ENCODE peak calls at places on chromosomes 11 and 22, in four cellular contexts. One of them, this sample, is unnamed.

GRCh38 chr11:75334976-75335375 is 16.5 kb downstream of the ARRB1 start:
- DNase-seq in activated T-helper 1 cell treated with anti-CD3 and anti-CD28 coated beads, Interleukin-12 subunit alpha, Interleukin-12 subunit beta, Interleukin-2, Interleukin-4 antibody, amounts not matched to agents 30 ng/mL and 10 ng/mL and 1 ng/mL, durations not matched to agents 14 hours and 24 hours and 36 hours: no peak
- DNase-seq in sciatic nerve: no peak
- DNase-seq in Calu3: no peak
- DNase-seq in this sample: no peak

GRCh38 chr11:119615003-119615878 is 113.8 kb downstream of the NECTIN1 start:
- DNase-seq in activated T-helper 1 cell treated with anti-CD3 and anti-CD28 coated beads, Interleukin-12 subunit alpha, Interleukin-12 subunit beta, Interleukin-2, Interleukin-4 antibody, amounts not matched to agents 30 ng/mL and 10 ng/mL and 1 ng/mL, durations not matched to agents 14 hours and 24 hours and 36 hours: no peak
- DNase-seq in sciatic nerve: no peak
- DNase-seq in Calu3: peak
- DNase-seq in this sample: no peak

GRCh38 chr22:17955611-17956379 is 68.6 kb downstream of the MICAL3 start:
- DNase-seq in activated T-helper 1 cell treated with anti-CD3 and anti-CD28 coated beads, Interleukin-12 subunit alpha, Interleukin-12 subunit beta, Interleukin-2, Interleukin-4 antibody, amounts not matched to agents 30 ng/mL and 10 ng/mL and 1 ng/mL, durations not matched to agents 14 hours and 24 hours and 36 hours: no peak
- DNase-seq in sciatic nerve: peak
- DNase-seq in Calu3: no peak
- DNase-seq in this sample: no peak

GRCh38 chr11:57358543-57358961 is 20.4 kb downstream of the P2RX3 start:
- DNase-seq in activated T-helper 1 cell treated with anti-CD3 and anti-CD28 coated beads, Interleukin-12 subunit alpha, Interleukin-12 subunit beta, Interleukin-2, Interleukin-4 antibody, amounts not matched to agents 30 ng/mL and 10 ng/mL and 1 ng/mL, durations not matched to agents 14 hours and 24 hours and 36 hours: no peak
- DNase-seq in sciatic nerve: no peak
- DNase-seq in Calu3: no peak
- DNase-seq in this sample: no peak

GRCh38 chr11:118374729-118375128 is 15.3 kb downstream of the UBE4A start:
- DNase-seq in activated T-helper 1 cell treated with anti-CD3 and anti-CD28 coated beads, Interleukin-12 subunit alpha, Interleukin-12 subunit beta, Interleukin-2, Interleukin-4 antibody, amounts not matched to agents 30 ng/mL and 10 ng/mL and 1 ng/mL, durations not matched to agents 14 hours and 24 hours and 36 hours: no peak
- DNase-seq in sciatic nerve: no peak
- DNase-seq in Calu3: no peak
- DNase-seq in this sample: no peak

GRCh38 chr11:1075341-1075911 is 752 bp downstream of the MUC2 start:
- DNase-seq in activated T-helper 1 cell treated with anti-CD3 and anti-CD28 coated beads, Interleukin-12 subunit alpha, Interleukin-12 subunit beta, Interleukin-2, Interleukin-4 antibody, amounts not matched to agents 30 ng/mL and 10 ng/mL and 1 ng/mL, durations not matched to agents 14 hours and 24 hours and 36 hours: no peak
- DNase-seq in sciatic nerve: peak
- DNase-seq in Calu3: no peak
- DNase-seq in this sample: no peak

GRCh38 chr11:11949482-11949881 is 58.9 kb downstream of the DKK3 start:
- DNase-seq in activated T-helper 1 cell treated with anti-CD3 and anti-CD28 coated beads, Interleukin-12 subunit alpha, Interleukin-12 subunit beta, Interleukin-2, Interleukin-4 antibody, amounts not matched to agents 30 ng/mL and 10 ng/mL and 1 ng/mL, durations not matched to agents 14 hours and 24 hours and 36 hours: no peak
- DNase-seq in sciatic nerve: no peak
- DNase-seq in Calu3: no peak
- DNase-seq in this sample: no peak

GRCh38 chr11:119338318-119338890 is 2.3 kb downstream of the C1QTNF5 start:
- DNase-seq in activated T-helper 1 cell treated with anti-CD3 and anti-CD28 coated beads, Interleukin-12 subunit alpha, Interleukin-12 subunit beta, Interleukin-2, Interleukin-4 antibody, amounts not matched to agents 30 ng/mL and 10 ng/mL and 1 ng/mL, durations not matched to agents 14 hours and 24 hours and 36 hours: peak
- DNase-seq in sciatic nerve: peak
- DNase-seq in Calu3: peak
- DNase-seq in this sample: peak

GRCh38 chr11:73163638-73164174 is 21.6 kb upstream of the FCHSD2 start:
- DNase-seq in activated T-helper 1 cell treated with anti-CD3 and anti-CD28 coated beads, Interleukin-12 subunit alpha, Interleukin-12 subunit beta, Interleukin-2, Interleukin-4 antibody, amounts not matched to agents 30 ng/mL and 10 ng/mL and 1 ng/mL, durations not matched to agents 14 hours and 24 hours and 36 hours: no peak
- DNase-seq in sciatic nerve: peak
- DNase-seq in Calu3: no peak
- DNase-seq in this sample: no peak

GRCh38 chr11:18229501-18229900 is 7.1 kb downstream of the SAA4 start:
- DNase-seq in activated T-helper 1 cell treated with anti-CD3 and anti-CD28 coated beads, Interleukin-12 subunit alpha, Interleukin-12 subunit beta, Interleukin-2, Interleukin-4 antibody, amounts not matched to agents 30 ng/mL and 10 ng/mL and 1 ng/mL, durations not matched to agents 14 hours and 24 hours and 36 hours: no peak
- DNase-seq in sciatic nerve: no peak
- DNase-seq in Calu3: no peak
- DNase-seq in this sample: no peak

GRCh38 chr11:47980907-47981621 is 705 bp downstream of the PTPRJ start:
- DNase-seq in activated T-helper 1 cell treated with anti-CD3 and anti-CD28 coated beads, Interleukin-12 subunit alpha, Interleukin-12 subunit beta, Interleukin-2, Interleukin-4 antibody, amounts not matched to agents 30 ng/mL and 10 ng/mL and 1 ng/mL, durations not matched to agents 14 hours and 24 hours and 36 hours: no peak
- DNase-seq in sciatic nerve: peak
- DNase-seq in Calu3: peak
- DNase-seq in this sample: no peak

GRCh38 chr22:23551385-23551784 is 28.7 kb downstream of the IGLL1 start:
- DNase-seq in activated T-helper 1 cell treated with anti-CD3 and anti-CD28 coated beads, Interleukin-12 subunit alpha, Interleukin-12 subunit beta, Interleukin-2, Interleukin-4 antibody, amounts not matched to agents 30 ng/mL and 10 ng/mL and 1 ng/mL, durations not matched to agents 14 hours and 24 hours and 36 hours: no peak
- DNase-seq in sciatic nerve: no peak
- DNase-seq in Calu3: no peak
- DNase-seq in this sample: no peak

GRCh38 chr11:78961186-78961782 is 386.6 kb upstream of the NARS2 start:
- DNase-seq in activated T-helper 1 cell treated with anti-CD3 and anti-CD28 coated beads, Interleukin-12 subunit alpha, Interleukin-12 subunit beta, Interleukin-2, Interleukin-4 antibody, amounts not matched to agents 30 ng/mL and 10 ng/mL and 1 ng/mL, durations not matched to agents 14 hours and 24 hours and 36 hours: no peak
- DNase-seq in sciatic nerve: no peak
- DNase-seq in Calu3: peak
- DNase-seq in this sample: no peak

GRCh38 chr11:113553905-113554304 is 78.7 kb upstream of the DRD2 start:
- DNase-seq in activated T-helper 1 cell treated with anti-CD3 and anti-CD28 coated beads, Interleukin-12 subunit alpha, Interleukin-12 subunit beta, Interleukin-2, Interleukin-4 antibody, amounts not matched to agents 30 ng/mL and 10 ng/mL and 1 ng/mL, durations not matched to agents 14 hours and 24 hours and 36 hours: no peak
- DNase-seq in sciatic nerve: no peak
- DNase-seq in Calu3: no peak
- DNase-seq in this sample: no peak

GRCh38 chr22:35887296-35887875 is 141.2 kb downstream of the RBFOX2 start:
- DNase-seq in activated T-helper 1 cell treated with anti-CD3 and anti-CD28 coated beads, Interleukin-12 subunit alpha, Interleukin-12 subunit beta, Interleukin-2, Interleukin-4 antibody, amounts not matched to agents 30 ng/mL and 10 ng/mL and 1 ng/mL, durations not matched to agents 14 hours and 24 hours and 36 hours: no peak
- DNase-seq in sciatic nerve: no peak
- DNase-seq in Calu3: no peak
- DNase-seq in this sample: no peak

GRCh38 chr11:32316846-32317525 is 118.4 kb downstream of the WT1 start:
- DNase-seq in activated T-helper 1 cell treated with anti-CD3 and anti-CD28 coated beads, Interleukin-12 subunit alpha, Interleukin-12 subunit beta, Interleukin-2, Interleukin-4 antibody, amounts not matched to agents 30 ng/mL and 10 ng/mL and 1 ng/mL, durations not matched to agents 14 hours and 24 hours and 36 hours: no peak
- DNase-seq in sciatic nerve: no peak
- DNase-seq in Calu3: no peak
- DNase-seq in this sample: no peak

GRCh38 chr11:117197516-117198456 is 1.4 kb upstream of the TAGLN start:
- DNase-seq in activated T-helper 1 cell treated with anti-CD3 and anti-CD28 coated beads, Interleukin-12 subunit alpha, Interleukin-12 subunit beta, Interleukin-2, Interleukin-4 antibody, amounts not matched to agents 30 ng/mL and 10 ng/mL and 1 ng/mL, durations not matched to agents 14 hours and 24 hours and 36 hours: no peak
- DNase-seq in sciatic nerve: no peak
- DNase-seq in Calu3: peak
- DNase-seq in this sample: no peak

GRCh38 chr11:59754494-59754858 is 700 bp upstream of the STX3 start:
- DNase-seq in activated T-helper 1 cell treated with anti-CD3 and anti-CD28 coated beads, Interleukin-12 subunit alpha, Interleukin-12 subunit beta, Interleukin-2, Interleukin-4 antibody, amounts not matched to agents 30 ng/mL and 10 ng/mL and 1 ng/mL, durations not matched to agents 14 hours and 24 hours and 36 hours: no peak
- DNase-seq in sciatic nerve: no peak
- DNase-seq in Calu3: peak
- DNase-seq in this sample: no peak

GRCh38 chr11:128548655-128549255 is 38.6 kb downstream of the ETS1 start:
- DNase-seq in activated T-helper 1 cell treated with anti-CD3 and anti-CD28 coated beads, Interleukin-12 subunit alpha, Interleukin-12 subunit beta, Interleukin-2, Interleukin-4 antibody, amounts not matched to agents 30 ng/mL and 10 ng/mL and 1 ng/mL, durations not matched to agents 14 hours and 24 hours and 36 hours: peak
- DNase-seq in sciatic nerve: peak
- DNase-seq in Calu3: no peak
- DNase-seq in this sample: no peak

GRCh38 chr11:8011981-8012444 is 24.9 kb downstream of the EIF3F start:
- DNase-seq in activated T-helper 1 cell treated with anti-CD3 and anti-CD28 coated beads, Interleukin-12 subunit alpha, Interleukin-12 subunit beta, Interleukin-2, Interleukin-4 antibody, amounts not matched to agents 30 ng/mL and 10 ng/mL and 1 ng/mL, durations not matched to agents 14 hours and 24 hours and 36 hours: no peak
- DNase-seq in sciatic nerve: no peak
- DNase-seq in Calu3: no peak
- DNase-seq in this sample: no peak

GRCh38 chr22:27732391-27732790 is 69.2 kb downstream of the MN1 start:
- DNase-seq in activated T-helper 1 cell treated with anti-CD3 and anti-CD28 coated beads, Interleukin-12 subunit alpha, Interleukin-12 subunit beta, Interleukin-2, Interleukin-4 antibody, amounts not matched to agents 30 ng/mL and 10 ng/mL and 1 ng/mL, durations not matched to agents 14 hours and 24 hours and 36 hours: no peak
- DNase-seq in sciatic nerve: no peak
- DNase-seq in Calu3: no peak
- DNase-seq in this sample: no peak

GRCh38 chr11:86588566-86589090 is 83.8 kb downstream of the ME3 start:
- DNase-seq in activated T-helper 1 cell treated with anti-CD3 and anti-CD28 coated beads, Interleukin-12 subunit alpha, Interleukin-12 subunit beta, Interleukin-2, Interleukin-4 antibody, amounts not matched to agents 30 ng/mL and 10 ng/mL and 1 ng/mL, durations not matched to agents 14 hours and 24 hours and 36 hours: no peak
- DNase-seq in sciatic nerve: no peak
- DNase-seq in Calu3: no peak
- DNase-seq in this sample: no peak

GRCh38 chr11:12457030-12457600 is 79.7 kb downstream of the PARVA start:
- DNase-seq in activated T-helper 1 cell treated with anti-CD3 and anti-CD28 coated beads, Interleukin-12 subunit alpha, Interleukin-12 subunit beta, Interleukin-2, Interleukin-4 antibody, amounts not matched to agents 30 ng/mL and 10 ng/mL and 1 ng/mL, durations not matched to agents 14 hours and 24 hours and 36 hours: no peak
- DNase-seq in sciatic nerve: no peak
- DNase-seq in Calu3: no peak
- DNase-seq in this sample: no peak

GRCh38 chr22:37641251-37641949 is 1.9 kb downstream of the SH3BP1 start:
- DNase-seq in activated T-helper 1 cell treated with anti-CD3 and anti-CD28 coated beads, Interleukin-12 subunit alpha, Interleukin-12 subunit beta, Interleukin-2, Interleukin-4 antibody, amounts not matched to agents 30 ng/mL and 10 ng/mL and 1 ng/mL, durations not matched to agents 14 hours and 24 hours and 36 hours: no peak
- DNase-seq in sciatic nerve: no peak
- DNase-seq in Calu3: no peak
- DNase-seq in this sample: no peak

GRCh38 chr22:30250713-30251267 is 4.2 kb upstream of the LIF start:
- DNase-seq in activated T-helper 1 cell treated with anti-CD3 and anti-CD28 coated beads, Interleukin-12 subunit alpha, Interleukin-12 subunit beta, Interleukin-2, Interleukin-4 antibody, amounts not matched to agents 30 ng/mL and 10 ng/mL and 1 ng/mL, durations not matched to agents 14 hours and 24 hours and 36 hours: no peak
- DNase-seq in sciatic nerve: no peak
- DNase-seq in Calu3: peak
- DNase-seq in this sample: no peak

GRCh38 chr11:203056-203944 is 3.9 kb downstream of the BET1L start:
- DNase-seq in activated T-helper 1 cell treated with anti-CD3 and anti-CD28 coated beads, Interleukin-12 subunit alpha, Interleukin-12 subunit beta, Interleukin-2, Interleukin-4 antibody, amounts not matched to agents 30 ng/mL and 10 ng/mL and 1 ng/mL, durations not matched to agents 14 hours and 24 hours and 36 hours: no peak
- DNase-seq in sciatic nerve: no peak
- DNase-seq in Calu3: no peak
- DNase-seq in this sample: no peak

GRCh38 chr11:67613313-67613959 is 6.7 kb downstream of the NDUFV1 start:
- DNase-seq in activated T-helper 1 cell treated with anti-CD3 and anti-CD28 coated beads, Interleukin-12 subunit alpha, Interleukin-12 subunit beta, Interleukin-2, Interleukin-4 antibody, amounts not matched to agents 30 ng/mL and 10 ng/mL and 1 ng/mL, durations not matched to agents 14 hours and 24 hours and 36 hours: no peak
- DNase-seq in sciatic nerve: no peak
- DNase-seq in Calu3: no peak
- DNase-seq in this sample: no peak

GRCh38 chr22:39612811-39613548 is 42.4 kb downstream of the CACNA1I start:
- DNase-seq in activated T-helper 1 cell treated with anti-CD3 and anti-CD28 coated beads, Interleukin-12 subunit alpha, Interleukin-12 subunit beta, Interleukin-2, Interleukin-4 antibody, amounts not matched to agents 30 ng/mL and 10 ng/mL and 1 ng/mL, durations not matched to agents 14 hours and 24 hours and 36 hours: no peak
- DNase-seq in sciatic nerve: no peak
- DNase-seq in Calu3: no peak
- DNase-seq in this sample: no peak

GRCh38 chr11:45211732-45212131 is 65.3 kb downstream of the PRDM11 start:
- DNase-seq in activated T-helper 1 cell treated with anti-CD3 and anti-CD28 coated beads, Interleukin-12 subunit alpha, Interleukin-12 subunit beta, Interleukin-2, Interleukin-4 antibody, amounts not matched to agents 30 ng/mL and 10 ng/mL and 1 ng/mL, durations not matched to agents 14 hours and 24 hours and 36 hours: no peak
- DNase-seq in sciatic nerve: no peak
- DNase-seq in Calu3: no peak
- DNase-seq in this sample: no peak

GRCh38 chr11:19978668-19979518 is 181.4 kb downstream of the DBX1 start:
- DNase-seq in activated T-helper 1 cell treated with anti-CD3 and anti-CD28 coated beads, Interleukin-12 subunit alpha, Interleukin-12 subunit beta, Interleukin-2, Interleukin-4 antibody, amounts not matched to agents 30 ng/mL and 10 ng/mL and 1 ng/mL, durations not matched to agents 14 hours and 24 hours and 36 hours: no peak
- DNase-seq in sciatic nerve: no peak
- DNase-seq in Calu3: peak
- DNase-seq in this sample: no peak

GRCh38 chr11:84398017-84398626 is 1112.0 kb upstream of the CCDC90B start:
- DNase-seq in activated T-helper 1 cell treated with anti-CD3 and anti-CD28 coated beads, Interleukin-12 subunit alpha, Interleukin-12 subunit beta, Interleukin-2, Interleukin-4 antibody, amounts not matched to agents 30 ng/mL and 10 ng/mL and 1 ng/mL, durations not matched to agents 14 hours and 24 hours and 36 hours: no peak
- DNase-seq in sciatic nerve: no peak
- DNase-seq in Calu3: peak
- DNase-seq in this sample: no peak

GRCh38 chr22:19120829-19121630 is 1.2 kb downstream of the DGCR2 start:
- DNase-seq in activated T-helper 1 cell treated with anti-CD3 and anti-CD28 coated beads, Interleukin-12 subunit alpha, Interleukin-12 subunit beta, Interleukin-2, Interleukin-4 antibody, amounts not matched to agents 30 ng/mL and 10 ng/mL and 1 ng/mL, durations not matched to agents 14 hours and 24 hours and 36 hours: no peak
- DNase-seq in sciatic nerve: no peak
- DNase-seq in Calu3: peak
- DNase-seq in this sample: peak

GRCh38 chr22:21991309-21991596 is 8.7 kb upstream of the TOP3B start:
- DNase-seq in activated T-helper 1 cell treated with anti-CD3 and anti-CD28 coated beads, Interleukin-12 subunit alpha, Interleukin-12 subunit beta, Interleukin-2, Interleukin-4 antibody, amounts not matched to agents 30 ng/mL and 10 ng/mL and 1 ng/mL, durations not matched to agents 14 hours and 24 hours and 36 hours: no peak
- DNase-seq in sciatic nerve: no peak
- DNase-seq in Calu3: no peak
- DNase-seq in this sample: no peak

GRCh38 chr11:35305670-35306382 is 113.5 kb downstream of the SLC1A2 start:
- DNase-seq in activated T-helper 1 cell treated with anti-CD3 and anti-CD28 coated beads, Interleukin-12 subunit alpha, Interleukin-12 subunit beta, Interleukin-2, Interleukin-4 antibody, amounts not matched to agents 30 ng/mL and 10 ng/mL and 1 ng/mL, durations not matched to agents 14 hours and 24 hours and 36 hours: no peak
- DNase-seq in sciatic nerve: no peak
- DNase-seq in Calu3: peak
- DNase-seq in this sample: peak

GRCh38 chr11:85961930-85962363 is 106.8 kb downstream of the CCDC83 start:
- DNase-seq in activated T-helper 1 cell treated with anti-CD3 and anti-CD28 coated beads, Interleukin-12 subunit alpha, Interleukin-12 subunit beta, Interleukin-2, Interleukin-4 antibody, amounts not matched to agents 30 ng/mL and 10 ng/mL and 1 ng/mL, durations not matched to agents 14 hours and 24 hours and 36 hours: no peak
- DNase-seq in sciatic nerve: no peak
- DNase-seq in Calu3: no peak
- DNase-seq in this sample: no peak